ENCODE peak calls at places on chromosome 22, in ten cellular contexts. P, X, W, V, D, C, O, J, U and E are unnamed samples.

GRCh38 chr22:37609240-37610152 is 862 bp downstream of the GGA1 start:
- DNase-seq in P (no peak), X (no peak), W (no peak), V (peak; percentile 26), D (peak; percentile 70), C (no peak), O (no peak), J (no peak), U (peak; percentile 42), E (no peak)

GRCh38 chr22:41917375-41917905 is 2.6 kb upstream of the SHISA8 start:
- DNase-seq in P (no peak), X (no peak), W (no peak), V (no peak), D (no peak), C (no peak), O (no peak), J (no peak), U (no peak), E (no peak)

GRCh38 chr22:24040946-24041345 is 29.8 kb downstream of the CABIN1 start:
- DNase-seq in P (no peak), X (no peak), W (no peak), V (no peak), D (no peak), C (no peak), O (no peak), J (no peak), U (no peak), E (no peak)

GRCh38 chr22:44677299-44678244 is 24.4 kb upstream of the PRR5 start:
- DNase-seq in P (no peak), X (no peak), W (peak; percentile 61), V (no peak), D (no peak), C (no peak), O (no peak), J (no peak), U (no peak), E (no peak)

GRCh38 chr22:18954941-18955571 is 19.0 kb upstream of the PRODH start:
- DNase-seq in P (peak; percentile 53), X (no peak), W (peak; percentile 61), V (no peak), D (no peak), C (no peak), O (no peak), J (no peak), U (peak; percentile 3), E (no peak)

GRCh38 chr22:38849816-38850215 is 6.0 kb upstream of the NPTXR start:
- DNase-seq in P (no peak), X (no peak), W (peak; percentile 27), V (no peak), D (no peak), C (no peak), O (no peak), J (no peak), U (no peak), E (no peak)

GRCh38 chr22:30885001-30885366 is 83.6 kb downstream of the MORC2 start:
- DNase-seq in P (no peak), X (no peak), W (no peak), V (no peak), D (no peak), C (no peak), O (no peak), J (no peak), U (no peak), E (no peak)

GRCh38 chr22:50310949-50311444 is 3.6 kb upstream of the PLXNB2 start:
- DNase-seq in P (peak; percentile 51), X (no peak), W (no peak), V (no peak), D (no peak), C (no peak), O (no peak), J (no peak), U (no peak), E (no peak)

GRCh38 chr22:49188591-49188990 is 639.1 kb downstream of the BRD1 start:
- DNase-seq in P (peak; percentile 32), X (no peak), W (no peak), V (no peak), D (no peak), C (no peak), O (no peak), J (no peak), U (no peak), E (no peak)

GRCh38 chr22:19079691-19080090 is 42.5 kb downstream of the DGCR2 start:
- DNase-seq in P (no peak), X (no peak), W (no peak), V (no peak), D (no peak), C (no peak), O (no peak), J (no peak), U (no peak), E (no peak)

GRCh38 chr22:38267086-38267485 is 5.7 kb downstream of the TMEM184B start:
- DNase-seq in P (no peak), X (no peak), W (no peak), V (peak; percentile 84), D (no peak), C (no peak), O (peak; percentile 39), J (peak; percentile 43), U (no peak), E (peak; percentile 26)

GRCh38 chr22:40367342-40367741 is 3.1 kb upstream of the SGSM3 start:
- DNase-seq in P (no peak), X (no peak), W (no peak), V (no peak), D (no peak), C (no peak), O (no peak), J (no peak), U (no peak), E (no peak)

GRCh38 chr22:49592780-49593501 is 234.7 kb downstream of the BRD1 start:
- DNase-seq in P (no peak), X (no peak), W (no peak), V (no peak), D (no peak), C (no peak), O (no peak), J (no peak), U (no peak), E (no peak)